ENCODE peak calls at places on chromosomes 16 and 17, in four cellular contexts. E, V, N and O are unnamed samples.

GRCh38 chr16:70267516-70267915 is 15.8 kb upstream of the EXOSC6 start:
- DNase-seq in N (peak), E (peak), V (no peak), O (no peak)

GRCh38 chr16:3881499-3881995 is 1.0 kb upstream of the CREBBP start:
- DNase-seq in V (peak), E (no peak), N (peak), O (no peak)

GRCh38 chr17:6823011-6823442 is 8.5 kb downstream of the TEKT1 start:
- DNase-seq in V (no peak), N (peak), E (peak), O (no peak)

GRCh38 chr17:41987642-41988041 is 21.0 kb downstream of the CNP start:
- DNase-seq in N (no peak), E (no peak), V (no peak), O (no peak)

GRCh38 chr17:81821603-81822311 is 11.3 kb downstream of the MCRIP1 start:
- DNase-seq in V (peak), E (peak), N (peak), O (peak)

GRCh38 chr16:50378417-50378816 is 9.6 kb upstream of the BRD7 start:
- DNase-seq in E (no peak), V (no peak), N (no peak), O (no peak)

GRCh38 chr17:62792122-62792800 is 15.9 kb downstream of the MARCHF10 start:
- DNase-seq in E (peak), V (peak), N (peak), O (no peak)

GRCh38 chr16:66521951-66522771 is 27.8 kb downstream of the TK2 start:
- DNase-seq in E (peak), N (peak), V (no peak), O (peak)

GRCh38 chr16:79349803-79350202 is 250.7 kb downstream of the MAF start:
- DNase-seq in V (no peak), E (no peak), N (no peak), O (no peak)

GRCh38 chr16:88999457-89000206 is 22.6 kb upstream of the CBFA2T3 start:
- DNase-seq in V (no peak), E (no peak), N (peak), O (no peak)